ENCODE peak calls at places on chromosome 6, in seven cellular contexts. One of them, this sample, is unnamed.
A peak's percentile ranks its signal among the peaks of the same experiment; 100 is the strongest.

GRCh38 chr6:116390571-116390970 is 19.8 kb downstream of the DSE start:
- DNase-seq in omental fat pad: no peak
- DNase-seq in left colon: no peak
- DNase-seq in T47D: no peak
- DNase-seq in cardiac septum: no peak
- DNase-seq in stimulated activated CD4-positive, alpha-beta T cell treated with anti-CD3 and anti-CD28 coated beads, TNF-alpha, amount 100 ng/mL, for 1 hour: no peak
- DNase-seq in adrenal gland: no peak
- DNase-seq in this sample: no peak

GRCh38 chr6:30615958-30616810 is 859 bp downstream of the PPP1R10 start:
- DNase-seq in T47D: no peak
- DNase-seq in adrenal gland: no peak
- DNase-seq in stimulated activated CD4-positive, alpha-beta T cell treated with anti-CD3 and anti-CD28 coated beads, TNF-alpha, amount 100 ng/mL, for 1 hour: no peak
- DNase-seq in cardiac septum: no peak
- DNase-seq in left colon: no peak
- DNase-seq in omental fat pad: no peak
- DNase-seq in this sample: no peak

GRCh38 chr6:13681305-13682061 is 30.2 kb downstream of the RANBP9 start:
- DNase-seq in left colon: no peak
- DNase-seq in T47D: no peak
- DNase-seq in omental fat pad: no peak
- DNase-seq in stimulated activated CD4-positive, alpha-beta T cell treated with anti-CD3 and anti-CD28 coated beads, TNF-alpha, amount 100 ng/mL, for 1 hour: no peak
- DNase-seq in cardiac septum: no peak
- DNase-seq in adrenal gland: no peak
- DNase-seq in this sample: no peak

GRCh38 chr6:157944983-157945931 is 36.4 kb upstream of the SYNJ2 start:
- DNase-seq in adrenal gland: no peak
- DNase-seq in T47D: no peak
- DNase-seq in left colon: no peak
- DNase-seq in omental fat pad: no peak
- DNase-seq in stimulated activated CD4-positive, alpha-beta T cell treated with anti-CD3 and anti-CD28 coated beads, TNF-alpha, amount 100 ng/mL, for 1 hour: no peak
- DNase-seq in cardiac septum: no peak
- DNase-seq in this sample: no peak

GRCh38 chr6:161894436-161894835 is 620.6 kb upstream of the AGPAT4 start:
- DNase-seq in stimulated activated CD4-positive, alpha-beta T cell treated with anti-CD3 and anti-CD28 coated beads, TNF-alpha, amount 100 ng/mL, for 1 hour: no peak
- DNase-seq in T47D: no peak
- DNase-seq in adrenal gland: no peak
- DNase-seq in omental fat pad: no peak
- DNase-seq in cardiac septum: no peak
- DNase-seq in left colon: no peak
- DNase-seq in this sample: no peak

GRCh38 chr6:21909321-21909720 is 315.8 kb downstream of the SOX4 start:
- DNase-seq in left colon: no peak
- DNase-seq in stimulated activated CD4-positive, alpha-beta T cell treated with anti-CD3 and anti-CD28 coated beads, TNF-alpha, amount 100 ng/mL, for 1 hour: no peak
- DNase-seq in omental fat pad: no peak
- DNase-seq in adrenal gland: no peak
- DNase-seq in cardiac septum: no peak
- DNase-seq in T47D: no peak
- DNase-seq in this sample: no peak

GRCh38 chr6:138572885-138573284 is 73.6 kb upstream of the NHSL1 start:
- DNase-seq in stimulated activated CD4-positive, alpha-beta T cell treated with anti-CD3 and anti-CD28 coated beads, TNF-alpha, amount 100 ng/mL, for 1 hour: no peak
- DNase-seq in adrenal gland: no peak
- DNase-seq in left colon: no peak
- DNase-seq in T47D: no peak
- DNase-seq in cardiac septum: no peak
- DNase-seq in omental fat pad: no peak
- DNase-seq in this sample: no peak

GRCh38 chr6:3749991-3750323 is 1.6 kb downstream of the PXDC1 start:
- DNase-seq in cardiac septum: no peak
- DNase-seq in T47D: no peak
- DNase-seq in omental fat pad: no peak
- DNase-seq in stimulated activated CD4-positive, alpha-beta T cell treated with anti-CD3 and anti-CD28 coated beads, TNF-alpha, amount 100 ng/mL, for 1 hour: no peak
- DNase-seq in adrenal gland: peak; percentile 38
- DNase-seq in left colon: peak; percentile 51
- DNase-seq in this sample: no peak

GRCh38 chr6:169783971-169784930 is 32.8 kb downstream of the ERMARD start:
- DNase-seq in cardiac septum: peak; percentile 70
- DNase-seq in T47D: no peak
- DNase-seq in stimulated activated CD4-positive, alpha-beta T cell treated with anti-CD3 and anti-CD28 coated beads, TNF-alpha, amount 100 ng/mL, for 1 hour: no peak
- DNase-seq in left colon: no peak
- DNase-seq in adrenal gland: no peak
- DNase-seq in omental fat pad: no peak
- DNase-seq in this sample: peak; percentile 35

GRCh38 chr6:136274062-136274461 is 15.6 kb downstream of the BCLAF1 start:
- DNase-seq in cardiac septum: no peak
- DNase-seq in omental fat pad: no peak
- DNase-seq in adrenal gland: no peak
- DNase-seq in left colon: no peak
- DNase-seq in stimulated activated CD4-positive, alpha-beta T cell treated with anti-CD3 and anti-CD28 coated beads, TNF-alpha, amount 100 ng/mL, for 1 hour: no peak
- DNase-seq in T47D: no peak
- DNase-seq in this sample: no peak

GRCh38 chr6:163391983-163392382 is 22.5 kb upstream of the QKI start:
- DNase-seq in adrenal gland: no peak
- DNase-seq in T47D: no peak
- DNase-seq in stimulated activated CD4-positive, alpha-beta T cell treated with anti-CD3 and anti-CD28 coated beads, TNF-alpha, amount 100 ng/mL, for 1 hour: no peak
- DNase-seq in omental fat pad: no peak
- DNase-seq in cardiac septum: no peak
- DNase-seq in left colon: no peak
- DNase-seq in this sample: no peak

GRCh38 chr6:6728169-6728941 is 139.8 kb downstream of the LY86 start:
- DNase-seq in T47D: no peak
- DNase-seq in cardiac septum: no peak
- DNase-seq in omental fat pad: no peak
- DNase-seq in left colon: no peak
- DNase-seq in stimulated activated CD4-positive, alpha-beta T cell treated with anti-CD3 and anti-CD28 coated beads, TNF-alpha, amount 100 ng/mL, for 1 hour: no peak
- DNase-seq in adrenal gland: no peak
- DNase-seq in this sample: no peak

GRCh38 chr6:47034919-47035318 is 7.2 kb downstream of the ADGRF1 start:
- DNase-seq in cardiac septum: no peak
- DNase-seq in omental fat pad: no peak
- DNase-seq in T47D: peak; percentile 31
- DNase-seq in left colon: no peak
- DNase-seq in adrenal gland: no peak
- DNase-seq in stimulated activated CD4-positive, alpha-beta T cell treated with anti-CD3 and anti-CD28 coated beads, TNF-alpha, amount 100 ng/mL, for 1 hour: no peak
- DNase-seq in this sample: no peak

GRCh38 chr6:16498957-16499356 is 260.6 kb downstream of the GMPR start:
- DNase-seq in stimulated activated CD4-positive, alpha-beta T cell treated with anti-CD3 and anti-CD28 coated beads, TNF-alpha, amount 100 ng/mL, for 1 hour: no peak
- DNase-seq in omental fat pad: no peak
- DNase-seq in T47D: no peak
- DNase-seq in left colon: no peak
- DNase-seq in adrenal gland: no peak
- DNase-seq in cardiac septum: no peak
- DNase-seq in this sample: no peak

GRCh38 chr6:124434416-124434815 is 527.8 kb upstream of the RNF217 start:
- DNase-seq in T47D: no peak
- DNase-seq in omental fat pad: no peak
- DNase-seq in cardiac septum: no peak
- DNase-seq in left colon: no peak
- DNase-seq in stimulated activated CD4-positive, alpha-beta T cell treated with anti-CD3 and anti-CD28 coated beads, TNF-alpha, amount 100 ng/mL, for 1 hour: no peak
- DNase-seq in adrenal gland: no peak
- DNase-seq in this sample: no peak

GRCh38 chr6:72689107-72689954 is 67.5 kb downstream of the KCNQ5 start:
- DNase-seq in T47D: no peak
- DNase-seq in stimulated activated CD4-positive, alpha-beta T cell treated with anti-CD3 and anti-CD28 coated beads, TNF-alpha, amount 100 ng/mL, for 1 hour: no peak
- DNase-seq in left colon: no peak
- DNase-seq in cardiac septum: no peak
- DNase-seq in adrenal gland: no peak
- DNase-seq in omental fat pad: no peak
- DNase-seq in this sample: no peak

GRCh38 chr6:151313060-151313459 is 73.3 kb downstream of the AKAP12 start:
- DNase-seq in T47D: no peak
- DNase-seq in cardiac septum: no peak
- DNase-seq in adrenal gland: no peak
- DNase-seq in left colon: no peak
- DNase-seq in omental fat pad: no peak
- DNase-seq in stimulated activated CD4-positive, alpha-beta T cell treated with anti-CD3 and anti-CD28 coated beads, TNF-alpha, amount 100 ng/mL, for 1 hour: no peak
- DNase-seq in this sample: no peak

GRCh38 chr6:28537509-28538140 is 11.9 kb downstream of the GPX5 start:
- DNase-seq in omental fat pad: no peak
- DNase-seq in stimulated activated CD4-positive, alpha-beta T cell treated with anti-CD3 and anti-CD28 coated beads, TNF-alpha, amount 100 ng/mL, for 1 hour: no peak
- DNase-seq in left colon: no peak
- DNase-seq in adrenal gland: no peak
- DNase-seq in T47D: no peak
- DNase-seq in cardiac septum: no peak
- DNase-seq in this sample: no peak

GRCh38 chr6:83592770-83593394 is 80.5 kb downstream of the PRSS35 start:
- DNase-seq in adrenal gland: peak; percentile 21
- DNase-seq in left colon: no peak
- DNase-seq in stimulated activated CD4-positive, alpha-beta T cell treated with anti-CD3 and anti-CD28 coated beads, TNF-alpha, amount 100 ng/mL, for 1 hour: no peak
- DNase-seq in T47D: no peak
- DNase-seq in cardiac septum: no peak
- DNase-seq in omental fat pad: no peak
- DNase-seq in this sample: no peak

GRCh38 chr6:28996844-28997502 is 8.1 kb downstream of the ZNF311 start:
- DNase-seq in cardiac septum: no peak
- DNase-seq in omental fat pad: no peak
- DNase-seq in left colon: no peak
- DNase-seq in adrenal gland: no peak
- DNase-seq in T47D: no peak
- DNase-seq in stimulated activated CD4-positive, alpha-beta T cell treated with anti-CD3 and anti-CD28 coated beads, TNF-alpha, amount 100 ng/mL, for 1 hour: no peak
- DNase-seq in this sample: no peak

GRCh38 chr6:160042788-160043301 is 74.0 kb downstream of the IGF2R start:
- DNase-seq in left colon: no peak
- DNase-seq in stimulated activated CD4-positive, alpha-beta T cell treated with anti-CD3 and anti-CD28 coated beads, TNF-alpha, amount 100 ng/mL, for 1 hour: no peak
- DNase-seq in cardiac septum: no peak
- DNase-seq in T47D: no peak
- DNase-seq in omental fat pad: no peak
- DNase-seq in adrenal gland: no peak
- DNase-seq in this sample: no peak

GRCh38 chr6:21946298-21946783 is 350.5 kb downstream of the PRL start:
- DNase-seq in stimulated activated CD4-positive, alpha-beta T cell treated with anti-CD3 and anti-CD28 coated beads, TNF-alpha, amount 100 ng/mL, for 1 hour: no peak
- DNase-seq in cardiac septum: no peak
- DNase-seq in omental fat pad: no peak
- DNase-seq in left colon: no peak
- DNase-seq in adrenal gland: no peak
- DNase-seq in T47D: no peak
- DNase-seq in this sample: no peak

GRCh38 chr6:156013155-156013554 is 557.5 kb upstream of the NOX3 start:
- DNase-seq in adrenal gland: no peak
- DNase-seq in omental fat pad: no peak
- DNase-seq in T47D: no peak
- DNase-seq in cardiac septum: no peak
- DNase-seq in stimulated activated CD4-positive, alpha-beta T cell treated with anti-CD3 and anti-CD28 coated beads, TNF-alpha, amount 100 ng/mL, for 1 hour: no peak
- DNase-seq in left colon: no peak
- DNase-seq in this sample: no peak

GRCh38 chr6:15623282-15624116 is 39.3 kb downstream of the DTNBP1 start:
- DNase-seq in stimulated activated CD4-positive, alpha-beta T cell treated with anti-CD3 and anti-CD28 coated beads, TNF-alpha, amount 100 ng/mL, for 1 hour: no peak
- DNase-seq in omental fat pad: no peak
- DNase-seq in cardiac septum: no peak
- DNase-seq in adrenal gland: no peak
- DNase-seq in left colon: no peak
- DNase-seq in T47D: no peak
- DNase-seq in this sample: no peak

GRCh38 chr6:113416166-113416565 is 441.0 kb upstream of the MARCKS start:
- DNase-seq in T47D: no peak
- DNase-seq in adrenal gland: no peak
- DNase-seq in stimulated activated CD4-positive, alpha-beta T cell treated with anti-CD3 and anti-CD28 coated beads, TNF-alpha, amount 100 ng/mL, for 1 hour: no peak
- DNase-seq in omental fat pad: no peak
- DNase-seq in left colon: no peak
- DNase-seq in cardiac septum: no peak
- DNase-seq in this sample: no peak

GRCh38 chr6:100845676-100846075 is 35.5 kb downstream of the ASCC3 start:
- DNase-seq in stimulated activated CD4-positive, alpha-beta T cell treated with anti-CD3 and anti-CD28 coated beads, TNF-alpha, amount 100 ng/mL, for 1 hour: no peak
- DNase-seq in adrenal gland: no peak
- DNase-seq in left colon: no peak
- DNase-seq in T47D: no peak
- DNase-seq in omental fat pad: no peak
- DNase-seq in cardiac septum: no peak
- DNase-seq in this sample: no peak

GRCh38 chr6:166076625-166077024 is 91.0 kb downstream of the TBXT start:
- DNase-seq in cardiac septum: no peak
- DNase-seq in left colon: no peak
- DNase-seq in omental fat pad: no peak
- DNase-seq in adrenal gland: no peak
- DNase-seq in stimulated activated CD4-positive, alpha-beta T cell treated with anti-CD3 and anti-CD28 coated beads, TNF-alpha, amount 100 ng/mL, for 1 hour: no peak
- DNase-seq in T47D: no peak
- DNase-seq in this sample: no peak

GRCh38 chr6:37585523-37585905 is 85.8 kb upstream of the CCDC167 start:
- DNase-seq in cardiac septum: no peak
- DNase-seq in left colon: no peak
- DNase-seq in stimulated activated CD4-positive, alpha-beta T cell treated with anti-CD3 and anti-CD28 coated beads, TNF-alpha, amount 100 ng/mL, for 1 hour: no peak
- DNase-seq in omental fat pad: no peak
- DNase-seq in adrenal gland: no peak
- DNase-seq in T47D: no peak
- DNase-seq in this sample: no peak

GRCh38 chr6:24935753-24936152 is at the start of gene RIPOR2:
- DNase-seq in adrenal gland: no peak
- DNase-seq in omental fat pad: no peak
- DNase-seq in stimulated activated CD4-positive, alpha-beta T cell treated with anti-CD3 and anti-CD28 coated beads, TNF-alpha, amount 100 ng/mL, for 1 hour: peak; percentile 39
- DNase-seq in cardiac septum: peak; percentile 86
- DNase-seq in left colon: no peak
- DNase-seq in T47D: no peak
- DNase-seq in this sample: no peak

GRCh38 chr6:162032620-162033019 is 694.9 kb downstream of the PRKN start:
- DNase-seq in stimulated activated CD4-positive, alpha-beta T cell treated with anti-CD3 and anti-CD28 coated beads, TNF-alpha, amount 100 ng/mL, for 1 hour: no peak
- DNase-seq in cardiac septum: no peak
- DNase-seq in T47D: no peak
- DNase-seq in adrenal gland: no peak
- DNase-seq in left colon: no peak
- DNase-seq in omental fat pad: no peak
- DNase-seq in this sample: no peak

GRCh38 chr6:5827061-5828037 is 179.4 kb downstream of the NRN1 start:
- DNase-seq in cardiac septum: peak; percentile 54
- DNase-seq in stimulated activated CD4-positive, alpha-beta T cell treated with anti-CD3 and anti-CD28 coated beads, TNF-alpha, amount 100 ng/mL, for 1 hour: no peak
- DNase-seq in adrenal gland: no peak
- DNase-seq in omental fat pad: no peak
- DNase-seq in left colon: no peak
- DNase-seq in T47D: no peak
- DNase-seq in this sample: no peak

GRCh38 chr6:32190946-32191677 is 1.1 kb upstream of the PBX2 start:
- DNase-seq in T47D: no peak
- DNase-seq in adrenal gland: no peak
- DNase-seq in left colon: no peak
- DNase-seq in stimulated activated CD4-positive, alpha-beta T cell treated with anti-CD3 and anti-CD28 coated beads, TNF-alpha, amount 100 ng/mL, for 1 hour: no peak
- DNase-seq in omental fat pad: no peak
- DNase-seq in cardiac septum: peak; percentile 75
- DNase-seq in this sample: no peak